ENCODE peak calls at places on chromosomes 13 and 19, in four cellular contexts. T, B, D and Q are unnamed samples. For H3K4me1, the result is how much of the 10 kb centered on the place peaks cover.

GRCh38 chr13:107138987-107139386 is 571.0 kb upstream of the ARGLU1 start:
- DNase-seq in B (no peak), T (no peak), D (no peak), Q (no peak)

GRCh38 chr13:80586356-80586755 is 245.4 kb upstream of the SPRY2 start:
- DNase-seq in B (no peak), T (no peak), D (no peak), Q (no peak)

GRCh38 chr13:61563645-61564044 is 148.0 kb upstream of the PCDH20 start:
- DNase-seq in D (no peak), T (no peak), B (no peak), Q (no peak)

GRCh38 chr13:100563779-100564178 is 24.8 kb downstream of the GGACT start:
- DNase-seq in B (no peak), D (no peak), T (no peak), Q (no peak)

GRCh38 chr19:47569331-47569730 is 3.6 kb downstream of the ZNF541 start:
- DNase-seq in B (no peak), T (no peak), D (no peak), Q (no peak)

GRCh38 chr13:87827479-87827878 is 156.3 kb downstream of the SLITRK5 start:
- DNase-seq in B (no peak), T (no peak), D (no peak), Q (no peak)

GRCh38 chr19:44856438-44857083 is 10.5 kb downstream of the NECTIN2 start:
- DNase-seq in T (no peak), B (no peak), D (no peak), Q (no peak)

GRCh38 chr13:64723735-64724134 is 2506.4 kb downstream of the PCDH9 start:
- DNase-seq in B (no peak), T (no peak), D (no peak), Q (no peak)

GRCh38 chr13:31045621-31046081 is 113.2 kb downstream of the TEX26 start:
- DNase-seq in D (no peak), B (peak), T (no peak), Q (no peak)

GRCh38 chr19:44872661-44873060 is 18.4 kb upstream of the TOMM40 start:
- DNase-seq in D (no peak), T (no peak), B (no peak), Q (no peak)

GRCh38 chr13:74573654-74574053 is 439.4 kb upstream of the KLF12 start:
- DNase-seq in T (no peak), D (peak), B (no peak), Q (no peak)

DNA sequence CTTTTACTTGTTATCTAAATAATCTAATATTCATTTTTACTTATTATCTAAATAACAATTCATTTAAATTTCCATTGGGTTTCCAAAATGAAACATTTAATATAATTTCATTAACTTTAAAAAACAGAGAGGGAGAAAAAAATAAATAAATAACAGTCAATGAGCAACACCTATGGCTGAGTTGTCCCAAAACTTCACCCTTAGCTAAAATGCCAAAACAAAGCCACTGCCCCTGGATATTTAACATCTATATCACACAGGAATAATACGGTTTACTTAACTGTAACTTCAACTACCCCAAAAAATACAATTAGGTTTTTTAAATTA is 570 bp downstream of the ELF1 start:
- DNase-seq in B (no peak), T (no peak), D (no peak), Q (no peak)
- H3K4me1 ChIP-seq in B (under half), T (under half), D (under half), Q (under half)

GRCh38 chr13:49310251-49310650 is 62.5 kb downstream of the CDADC1 start:
- DNase-seq in B (no peak), T (no peak), D (no peak), Q (no peak)

GRCh38 chr13:49307365-49307764 is 59.6 kb downstream of the CDADC1 start:
- DNase-seq in D (no peak), B (no peak), T (no peak), Q (no peak)

GRCh38 chr13:49311816-49312215 is 64.1 kb downstream of the CDADC1 start:
- DNase-seq in B (no peak), D (no peak), T (no peak), Q (no peak)

GRCh38 chr13:49308104-49308875 is 60.6 kb downstream of the CDADC1 start:
- DNase-seq in T (no peak), B (no peak), D (no peak), Q (peak)

DNA sequence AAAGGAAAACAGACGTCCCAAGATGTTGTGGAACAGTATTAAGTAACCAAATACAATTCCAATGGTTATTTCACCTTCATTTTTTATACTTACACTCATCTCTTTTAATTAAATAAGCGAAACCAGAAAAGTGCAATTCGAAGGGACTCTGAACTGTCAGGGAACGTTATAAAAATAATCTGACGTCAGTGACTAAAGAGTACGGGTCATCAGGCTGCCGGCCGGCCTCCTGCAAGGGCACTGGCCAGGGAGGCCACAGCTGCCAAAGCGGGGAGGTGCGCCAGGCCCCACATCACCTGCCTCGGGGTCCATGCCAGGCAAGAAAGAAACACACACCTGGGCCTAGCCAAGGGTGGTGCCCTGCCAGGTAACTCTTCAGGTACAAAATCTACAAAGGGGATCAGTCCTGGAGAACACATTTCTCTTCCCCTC is 61.3 kb downstream of the CDADC1 start:
- DNase-seq in T (no peak), B (no peak), D (no peak), Q (peak)
- H3K4me1 ChIP-seq in T (under half), B (under half), D (under half), Q (under half)

GRCh38 chr13:21014666-21015170 is 46.7 kb downstream of the LATS2 start:
- DNase-seq in B (no peak), T (no peak), D (no peak), Q (peak)
- H3K4me1 ChIP-seq in B (under half), T (under half), D (under half), Q (under half)

GRCh38 chr13:50123515-50123861 is 108.2 kb downstream of the KCNRG start:
- DNase-seq in T (no peak), D (no peak), B (peak), Q (no peak)
- H3K4me1 ChIP-seq in T (under half), D (under half), B (half or more), Q (under half)

DNA sequence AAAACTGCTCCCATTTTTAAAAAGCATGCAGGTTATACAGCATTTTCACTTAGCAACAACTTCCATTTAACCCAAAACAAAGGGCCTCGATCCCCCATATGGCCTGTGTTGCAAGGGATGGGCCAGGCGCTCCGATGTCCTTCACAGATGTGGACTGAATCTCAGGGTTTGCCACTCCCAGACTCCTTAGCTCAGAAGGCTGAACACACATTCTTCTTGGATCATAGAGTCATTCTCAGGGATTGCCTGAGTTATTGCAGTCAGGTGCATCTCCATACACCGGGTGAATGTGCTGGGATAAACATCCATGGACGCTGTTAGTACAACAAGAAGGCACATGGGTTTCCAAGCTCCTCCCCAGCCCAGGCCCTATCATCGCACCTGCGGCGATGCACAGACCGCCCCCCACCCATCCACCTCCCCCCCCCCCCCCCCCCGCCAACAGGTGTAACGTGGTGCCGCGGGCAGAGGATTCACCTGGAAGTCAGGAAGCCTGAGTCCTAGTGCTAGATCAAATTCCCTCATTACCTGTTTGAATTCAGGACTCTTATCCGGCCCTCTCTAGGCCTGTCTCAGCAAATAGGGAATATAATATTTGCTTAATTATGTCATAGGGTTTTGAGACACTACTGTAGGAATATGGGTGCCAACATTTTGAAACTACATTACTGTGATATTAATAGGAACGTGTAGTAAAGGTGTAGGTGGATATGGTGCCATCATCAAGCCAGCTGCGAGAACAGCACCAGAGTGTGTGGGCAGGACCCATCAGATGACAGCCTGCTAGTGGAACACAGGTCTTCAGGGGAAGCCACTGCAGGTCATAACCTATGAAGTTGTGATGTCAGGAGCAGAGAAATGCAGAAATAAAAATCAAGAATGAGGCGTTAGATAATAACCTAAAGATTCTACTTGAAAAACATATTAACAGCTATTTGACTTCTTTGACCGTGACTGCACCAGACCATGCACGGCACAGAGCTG is 110.9 kb downstream of the SACS start:
- DNase-seq in T (no peak), B (no peak), D (no peak), Q (no peak)
- H3K4me1 ChIP-seq in T (under half), B (under half), D (under half), Q (under half)